ENCODE peak calls at places on chromosomes 13 and 19, in seven cellular contexts. K is cardiac fibroblast; E is HEK293T; C is CD8-positive, alpha-beta memory T cell; T is stimulated activated CD4-positive, alpha-beta T cell treated with anti-CD3 and anti-CD28 coated beads, Interleukin-1b, Interleukin-23, amount 100 ng/mL, for 24 hours; D is T-cell; B is ovary. F is an unnamed sample.

GRCh38 chr13:109152941-109153340 is 523.5 kb downstream of the MYO16 start:
- DNase-seq in E (no peak), C (no peak), K (no peak), T (no peak), B (no peak), D (no peak), F (no peak)

GRCh38 chr13:39405107-39405506 is 197.9 kb downstream of the LHFPL6 start:
- DNase-seq in C (no peak), D (no peak), K (no peak), E (no peak), T (no peak), B (no peak), F (no peak)

GRCh38 chr13:111513766-111514611 is 193.5 kb downstream of the TEX29 start:
- DNase-seq in T (no peak), C (no peak), E (no peak), D (no peak), K (no peak), B (no peak), F (no peak)

GRCh38 chr13:25295228-25295627 is 6.2 kb upstream of the NUP58 start:
- DNase-seq in C (no peak), B (no peak), E (no peak), D (no peak), K (no peak), T (no peak), F (no peak)

GRCh38 chr13:112729408-112729807 is 39.6 kb downstream of the ATP11A start:
- DNase-seq in T (no peak), K (peak), D (no peak), C (no peak), B (no peak), E (no peak), F (no peak)

GRCh38 chr19:8017808-8018207 is 12.4 kb upstream of the ELAVL1 start:
- DNase-seq in C (peak), B (no peak), E (peak), D (peak), K (no peak), T (no peak), F (no peak)

GRCh38 chr13:99275093-99275469 is 16.9 kb upstream of the GPR18 start:
- DNase-seq in E (no peak), K (peak), D (peak), T (no peak), B (no peak), C (no peak), F (peak)

GRCh38 chr19:46882034-46882433 is 21.2 kb downstream of the ARHGAP35 start:
- DNase-seq in B (no peak), E (no peak), T (no peak), K (no peak), D (no peak), C (no peak), F (no peak)

GRCh38 chr13:113970810-113971470 is 2.9 kb downstream of the C13orf46 start:
- DNase-seq in C (no peak), D (no peak), K (peak), B (peak), E (no peak), T (no peak), F (no peak)

GRCh38 chr19:5578094-5578846 is 10.5 kb upstream of the TINCR start:
- DNase-seq in B (peak), E (peak), D (peak), C (peak), K (peak), T (peak), F (peak)

GRCh38 chr13:62251734-62252133 is 836.1 kb upstream of the PCDH20 start:
- DNase-seq in T (no peak), K (no peak), C (no peak), D (no peak), E (no peak), B (no peak), F (no peak)

F was measured in CD8-positive, alpha-beta T cell.